ENCODE peak calls at places on chromosomes 13 and 19, in five cellular contexts. One of them, this sample, is unnamed.

GRCh38 chr19:46192990-46193650 is 36.4 kb upstream of the IGFL1 start:
- DNase-seq in heart right ventricle: no peak
- DNase-seq in HL-60: peak
- DNase-seq in psoas muscle: peak
- DNase-seq in pancreas: no peak
- DNase-seq in this sample: no peak

GRCh38 chr19:52695996-52696395 is 38.8 kb downstream of the ZNF611 start:
- DNase-seq in heart right ventricle: no peak
- DNase-seq in HL-60: no peak
- DNase-seq in psoas muscle: no peak
- DNase-seq in pancreas: no peak
- DNase-seq in this sample: no peak

GRCh38 chr19:18776736-18777135 is 14.4 kb downstream of the COMP start:
- DNase-seq in heart right ventricle: no peak
- DNase-seq in HL-60: no peak
- DNase-seq in psoas muscle: peak
- DNase-seq in pancreas: no peak
- DNase-seq in this sample: no peak

GRCh38 chr13:60617863-60618733 is 221.1 kb downstream of the TDRD3 start:
- DNase-seq in heart right ventricle: no peak
- DNase-seq in HL-60: no peak
- DNase-seq in psoas muscle: no peak
- DNase-seq in pancreas: no peak
- DNase-seq in this sample: no peak

GRCh38 chr13:91498298-91498697 is 99.9 kb downstream of the GPC5 start:
- DNase-seq in heart right ventricle: no peak
- DNase-seq in HL-60: no peak
- DNase-seq in psoas muscle: no peak
- DNase-seq in pancreas: no peak
- DNase-seq in this sample: no peak

GRCh38 chr13:27839809-27840467 is 47.7 kb downstream of the GSX1 start:
- DNase-seq in heart right ventricle: no peak
- DNase-seq in HL-60: no peak
- DNase-seq in psoas muscle: no peak
- DNase-seq in pancreas: no peak
- DNase-seq in this sample: no peak

GRCh38 chr13:60369242-60369641 is 27.8 kb upstream of the TDRD3 start:
- DNase-seq in heart right ventricle: no peak
- DNase-seq in HL-60: no peak
- DNase-seq in psoas muscle: no peak
- DNase-seq in pancreas: no peak
- DNase-seq in this sample: no peak

GRCh38 chr13:77489566-77490337 is 45.8 kb upstream of the SCEL start:
- DNase-seq in heart right ventricle: no peak
- DNase-seq in HL-60: no peak
- DNase-seq in psoas muscle: no peak
- DNase-seq in pancreas: no peak
- DNase-seq in this sample: no peak

GRCh38 chr13:43303040-43303729 is 279.8 kb downstream of the DNAJC15 start:
- DNase-seq in heart right ventricle: peak
- DNase-seq in HL-60: no peak
- DNase-seq in psoas muscle: peak
- DNase-seq in pancreas: peak
- DNase-seq in this sample: peak

GRCh38 chr13:102873653-102874052 is 27.8 kb downstream of the ERCC5 start:
- DNase-seq in heart right ventricle: no peak
- DNase-seq in HL-60: no peak
- DNase-seq in psoas muscle: no peak
- DNase-seq in pancreas: no peak
- DNase-seq in this sample: no peak

GRCh38 chr13:50513528-50513863 is 330.0 kb downstream of the DLEU7 start:
- DNase-seq in heart right ventricle: no peak
- DNase-seq in HL-60: no peak
- DNase-seq in psoas muscle: no peak
- DNase-seq in pancreas: no peak
- DNase-seq in this sample: no peak

GRCh38 chr19:4430760-4431159 is 26.8 kb downstream of the UBXN6 start:
- DNase-seq in heart right ventricle: no peak
- DNase-seq in HL-60: peak
- DNase-seq in psoas muscle: no peak
- DNase-seq in pancreas: no peak
- DNase-seq in this sample: peak

GRCh38 chr19:1481224-1481892 is 2.3 kb upstream of the C19orf25 start:
- DNase-seq in heart right ventricle: no peak
- DNase-seq in HL-60: no peak
- DNase-seq in psoas muscle: peak
- DNase-seq in pancreas: no peak
- DNase-seq in this sample: peak

GRCh38 chr19:58575183-58576041 is 2.3 kb upstream of the MZF1 start:
- DNase-seq in heart right ventricle: peak
- DNase-seq in HL-60: peak
- DNase-seq in psoas muscle: peak
- DNase-seq in pancreas: peak
- DNase-seq in this sample: peak

GRCh38 chr13:40271931-40272775 is 394.3 kb downstream of the FOXO1 start:
- DNase-seq in heart right ventricle: peak
- DNase-seq in HL-60: no peak
- DNase-seq in psoas muscle: peak
- DNase-seq in pancreas: peak
- DNase-seq in this sample: peak

GRCh38 chr13:110116072-110116487 is 190.9 kb downstream of the COL4A1 start:
- DNase-seq in heart right ventricle: peak
- DNase-seq in HL-60: peak
- DNase-seq in psoas muscle: peak
- DNase-seq in pancreas: peak
- DNase-seq in this sample: no peak

GRCh38 chr19:39953915-39954314 is 17.1 kb upstream of the PSMC4 start:
- DNase-seq in heart right ventricle: no peak
- DNase-seq in HL-60: no peak
- DNase-seq in psoas muscle: no peak
- DNase-seq in pancreas: no peak
- DNase-seq in this sample: no peak

GRCh38 chr13:44425815-44426078 is 52.1 kb downstream of the SERP2 start:
- DNase-seq in heart right ventricle: no peak
- DNase-seq in HL-60: no peak
- DNase-seq in psoas muscle: no peak
- DNase-seq in pancreas: no peak
- DNase-seq in this sample: peak

GRCh38 chr19:33612928-33613327 is 8.8 kb upstream of the CHST8 start:
- DNase-seq in heart right ventricle: no peak
- DNase-seq in HL-60: no peak
- DNase-seq in psoas muscle: no peak
- DNase-seq in pancreas: no peak
- DNase-seq in this sample: no peak

GRCh38 chr13:105660550-105660949 is 874.9 kb downstream of the EFNB2 start:
- DNase-seq in heart right ventricle: no peak
- DNase-seq in HL-60: no peak
- DNase-seq in psoas muscle: no peak
- DNase-seq in pancreas: no peak
- DNase-seq in this sample: no peak

GRCh38 chr19:18634612-18635290 is 2.1 kb upstream of the KLHL26 start:
- DNase-seq in heart right ventricle: no peak
- DNase-seq in HL-60: no peak
- DNase-seq in psoas muscle: no peak
- DNase-seq in pancreas: no peak
- DNase-seq in this sample: no peak

GRCh38 chr19:46133101-46133627 is 8.7 kb upstream of the IGFL3 start:
- DNase-seq in heart right ventricle: no peak
- DNase-seq in HL-60: no peak
- DNase-seq in psoas muscle: no peak
- DNase-seq in pancreas: peak
- DNase-seq in this sample: peak

GRCh38 chr13:79423801-79424642 is 18.0 kb upstream of the RBM26 start:
- DNase-seq in heart right ventricle: no peak
- DNase-seq in HL-60: no peak
- DNase-seq in psoas muscle: no peak
- DNase-seq in pancreas: no peak
- DNase-seq in this sample: no peak

GRCh38 chr19:10543420-10544241 is at the start of gene ATG4D:
- DNase-seq in heart right ventricle: peak
- DNase-seq in HL-60: no peak
- DNase-seq in psoas muscle: peak
- DNase-seq in pancreas: peak
- DNase-seq in this sample: peak

GRCh38 chr13:101648766-101649489 is 196.5 kb downstream of the ITGBL1 start:
- DNase-seq in heart right ventricle: no peak
- DNase-seq in HL-60: no peak
- DNase-seq in psoas muscle: no peak
- DNase-seq in pancreas: no peak
- DNase-seq in this sample: no peak

GRCh38 chr13:66994498-66995365 is 235.4 kb downstream of the PCDH9 start:
- DNase-seq in heart right ventricle: no peak
- DNase-seq in HL-60: no peak
- DNase-seq in psoas muscle: no peak
- DNase-seq in pancreas: no peak
- DNase-seq in this sample: no peak

GRCh38 chr13:108944760-108945159 is 315.3 kb downstream of the MYO16 start:
- DNase-seq in heart right ventricle: no peak
- DNase-seq in HL-60: peak
- DNase-seq in psoas muscle: no peak
- DNase-seq in pancreas: no peak
- DNase-seq in this sample: no peak

GRCh38 chr13:33110713-33111413 is 94.6 kb downstream of the KL start:
- DNase-seq in heart right ventricle: peak
- DNase-seq in HL-60: no peak
- DNase-seq in psoas muscle: no peak
- DNase-seq in pancreas: no peak
- DNase-seq in this sample: no peak

GRCh38 chr19:33631628-33631995 is 9.9 kb downstream of the CHST8 start:
- DNase-seq in heart right ventricle: no peak
- DNase-seq in HL-60: no peak
- DNase-seq in psoas muscle: no peak
- DNase-seq in pancreas: no peak
- DNase-seq in this sample: no peak

GRCh38 chr19:38162094-38162493 is 61.9 kb downstream of the DPF1 start:
- DNase-seq in heart right ventricle: no peak
- DNase-seq in HL-60: no peak
- DNase-seq in psoas muscle: no peak
- DNase-seq in pancreas: no peak
- DNase-seq in this sample: no peak

GRCh38 chr19:38163419-38164290 is 60.4 kb downstream of the DPF1 start:
- DNase-seq in heart right ventricle: no peak
- DNase-seq in HL-60: no peak
- DNase-seq in psoas muscle: no peak
- DNase-seq in pancreas: no peak
- DNase-seq in this sample: no peak

GRCh38 chr19:38164526-38164925 is 59.5 kb downstream of the DPF1 start:
- DNase-seq in heart right ventricle: no peak
- DNase-seq in HL-60: no peak
- DNase-seq in psoas muscle: no peak
- DNase-seq in pancreas: no peak
- DNase-seq in this sample: no peak

GRCh38 chr19:38162632-38163031 is 61.4 kb downstream of the DPF1 start:
- DNase-seq in heart right ventricle: no peak
- DNase-seq in HL-60: no peak
- DNase-seq in psoas muscle: no peak
- DNase-seq in pancreas: no peak
- DNase-seq in this sample: no peak

GRCh38 chr19:38165335-38165734 is 58.7 kb downstream of the DPF1 start:
- DNase-seq in heart right ventricle: no peak
- DNase-seq in HL-60: no peak
- DNase-seq in psoas muscle: no peak
- DNase-seq in pancreas: no peak
- DNase-seq in this sample: no peak
- H3K27ac ChIP-seq in heart right ventricle: no peak
- H3K27ac ChIP-seq in HL-60: no peak
- H3K27ac ChIP-seq in psoas muscle: no peak
- H3K27ac ChIP-seq in pancreas: no peak
- H3K27ac ChIP-seq in this sample: no peak

GRCh38 chr19:8608858-8609209 is 1.7 kb downstream of the ADAMTS10 start:
- DNase-seq in heart right ventricle: no peak
- DNase-seq in HL-60: no peak
- DNase-seq in psoas muscle: no peak
- DNase-seq in pancreas: no peak
- DNase-seq in this sample: no peak
- H3K4me3 ChIP-seq in heart right ventricle: peak
- H3K4me3 ChIP-seq in HL-60: no peak
- H3K4me3 ChIP-seq in psoas muscle: peak
- H3K4me3 ChIP-seq in pancreas: no peak
- H3K4me3 ChIP-seq in this sample: no peak

DNA sequence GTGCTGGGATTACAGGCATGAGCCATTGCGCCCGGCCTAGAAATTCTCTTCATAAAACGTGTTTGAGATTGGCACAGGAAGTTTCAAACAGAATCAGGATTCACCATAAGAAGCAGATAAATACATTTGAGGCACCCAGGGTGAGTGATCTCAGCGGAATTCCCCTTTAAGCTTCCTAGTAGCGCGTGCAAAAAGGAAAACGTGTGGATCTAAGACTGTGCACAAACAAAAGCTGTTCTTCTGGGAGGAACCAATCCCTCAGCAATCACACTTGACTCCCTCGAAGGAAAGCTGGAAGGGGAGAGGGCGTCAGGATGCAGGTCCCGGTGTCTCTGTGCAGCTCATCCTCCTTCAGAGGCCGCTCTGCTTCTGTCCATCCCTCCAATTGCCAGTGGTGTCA is 15.5 kb downstream of the MCF2L start:
- DNase-seq in heart right ventricle: no peak
- DNase-seq in HL-60: no peak
- DNase-seq in psoas muscle: no peak
- DNase-seq in pancreas: no peak
- DNase-seq in this sample: no peak
- H3K27ac ChIP-seq in heart right ventricle: peak
- H3K27ac ChIP-seq in HL-60: no peak
- H3K27ac ChIP-seq in psoas muscle: no peak
- H3K27ac ChIP-seq in pancreas: peak
- H3K27ac ChIP-seq in this sample: no peak

GRCh38 chr13:99663185-99663825 is 162.0 kb downstream of the TM9SF2 start:
- DNase-seq in heart right ventricle: no peak
- DNase-seq in HL-60: no peak
- DNase-seq in psoas muscle: no peak
- DNase-seq in pancreas: no peak
- DNase-seq in this sample: no peak

GRCh38 chr13:99665716-99666115 is 164.4 kb downstream of the TM9SF2 start:
- DNase-seq in heart right ventricle: no peak
- DNase-seq in HL-60: no peak
- DNase-seq in psoas muscle: no peak
- DNase-seq in pancreas: no peak
- DNase-seq in this sample: no peak

GRCh38 chr13:99662678-99663077 is 161.4 kb downstream of the TM9SF2 start:
- DNase-seq in heart right ventricle: no peak
- DNase-seq in HL-60: no peak
- DNase-seq in psoas muscle: no peak
- DNase-seq in pancreas: no peak
- DNase-seq in this sample: no peak

GRCh38 chr13:99663908-99664307 is 162.6 kb downstream of the TM9SF2 start:
- DNase-seq in heart right ventricle: no peak
- DNase-seq in HL-60: no peak
- DNase-seq in psoas muscle: no peak
- DNase-seq in pancreas: no peak
- DNase-seq in this sample: no peak

GRCh38 chr13:99666146-99666805 is 165.0 kb downstream of the TM9SF2 start:
- DNase-seq in heart right ventricle: no peak
- DNase-seq in HL-60: no peak
- DNase-seq in psoas muscle: no peak
- DNase-seq in pancreas: no peak
- DNase-seq in this sample: no peak
- H3K4me3 ChIP-seq in heart right ventricle: no peak
- H3K4me3 ChIP-seq in HL-60: no peak
- H3K4me3 ChIP-seq in psoas muscle: no peak
- H3K4me3 ChIP-seq in pancreas: no peak
- H3K4me3 ChIP-seq in this sample: no peak